ENCODE peak calls at places on chromosomes 1 and 21, in four cellular contexts. U, C, Y and P are unnamed samples.

GRCh38 chr1:228695015-228695955 is 40.0 kb upstream of the RHOU start:
- DNase-seq in U (no peak), C (no peak), Y (no peak), P (no peak)

GRCh38 chr21:34612557-34612956 is 2.4 kb downstream of the RCAN1 start:
- DNase-seq in U (no peak), C (no peak), Y (no peak), P (no peak)

GRCh38 chr1:248421384-248421783 is 18.5 kb downstream of the OR2T1 start:
- DNase-seq in U (no peak), C (no peak), Y (no peak), P (no peak)

GRCh38 chr21:36799869-36800268 is 101.0 kb downstream of the SIM2 start:
- DNase-seq in U (peak; percentile 72), C (no peak), Y (no peak), P (peak; percentile 81)

GRCh38 chr1:17621691-17622090 is 82.2 kb downstream of the ARHGEF10L start:
- DNase-seq in U (no peak), C (no peak), Y (no peak), P (no peak)

GRCh38 chr1:161725888-161726630 is 4.7 kb downstream of the FCRLB start:
- DNase-seq in U (peak; percentile 38), C (peak; percentile 36), Y (no peak), P (peak; percentile 49)

GRCh38 chr1:89826594-89826993 is 5.8 kb downstream of the LRRC8D start:
- DNase-seq in U (no peak), C (no peak), Y (no peak), P (no peak)

GRCh38 chr1:17485280-17485679 is 45.8 kb upstream of the RCC2 start:
- DNase-seq in U (peak; percentile 10), C (peak; percentile 37), Y (no peak), P (no peak)

GRCh38 chr1:156146006-156146748 is 7.2 kb upstream of the SEMA4A start:
- DNase-seq in U (peak; percentile 94), C (peak; percentile 66), Y (peak; percentile 66), P (peak; percentile 92)

GRCh38 chr1:225888898-225889690 is at the start of gene LEFTY1:
- DNase-seq in U (no peak), C (no peak), Y (no peak), P (no peak)

GRCh38 chr1:183817576-183818288 is 12.8 kb downstream of the RGL1 start:
- DNase-seq in U (no peak), C (no peak), Y (no peak), P (peak; percentile 63)

GRCh38 chr1:180185971-180186645 is 31.4 kb downstream of the QSOX1 start:
- DNase-seq in U (no peak), C (no peak), Y (no peak), P (no peak)

GRCh38 chr1:244324176-244324883 is 127.4 kb downstream of the ADSS2 start:
- DNase-seq in U (no peak), C (no peak), Y (no peak), P (peak; percentile 20)

GRCh38 chr1:94042388-94042787 is 78.6 kb downstream of the ABCA4 start:
- DNase-seq in U (no peak), C (no peak), Y (no peak), P (no peak)

GRCh38 chr1:64663654-64664053 is 81.2 kb upstream of the RAVER2 start:
- DNase-seq in U (peak; percentile 7), C (peak; percentile 25), Y (no peak), P (no peak)

GRCh38 chr1:121516279-121516967 is 331.6 kb downstream of the SRGAP2C start:
- DNase-seq in U (no peak), C (no peak), Y (no peak), P (no peak)

GRCh38 chr1:925532-926421 is 2.1 kb downstream of the SAMD11 start:
- DNase-seq in U (peak; percentile 28), C (peak; percentile 80), Y (no peak), P (no peak)

GRCh38 chr1:48216941-48217340 is 5.6 kb upstream of the SLC5A9 start:
- DNase-seq in U (no peak), C (peak; percentile 51), Y (no peak), P (no peak)

GRCh38 chr1:153566414-153567371 is 1.0 kb upstream of the S100A2 start:
- DNase-seq in U (peak; percentile 99), C (peak; percentile 97), Y (peak; percentile 37), P (peak; percentile 96)

GRCh38 chr1:184379111-184379752 is 7.6 kb upstream of the C1orf21 start:
- DNase-seq in U (no peak), C (no peak), Y (no peak), P (no peak)

GRCh38 chr1:23118957-23119792 is 49.5 kb downstream of the LUZP1 start:
- DNase-seq in U (peak; percentile 37), C (no peak), Y (no peak), P (peak; percentile 41)

GRCh38 chr1:165703648-165704047 is 5.3 kb upstream of the ALDH9A1 start:
- DNase-seq in U (no peak), C (no peak), Y (no peak), P (no peak)

GRCh38 chr1:15507278-15507677 is 16.7 kb downstream of the CASP9 start:
- DNase-seq in U (no peak), C (no peak), Y (no peak), P (no peak)

GRCh38 chr1:15510611-15511405 is 13.2 kb downstream of the CASP9 start:
- DNase-seq in U (peak; percentile 16), C (no peak), Y (no peak), P (no peak)

GRCh38 chr1:15509586-15509985 is 14.4 kb downstream of the CASP9 start:
- DNase-seq in U (no peak), C (no peak), Y (no peak), P (no peak)

GRCh38 chr1:15506831-15507230 is 17.2 kb downstream of the CASP9 start:
- DNase-seq in U (no peak), C (no peak), Y (no peak), P (no peak)

DNA sequence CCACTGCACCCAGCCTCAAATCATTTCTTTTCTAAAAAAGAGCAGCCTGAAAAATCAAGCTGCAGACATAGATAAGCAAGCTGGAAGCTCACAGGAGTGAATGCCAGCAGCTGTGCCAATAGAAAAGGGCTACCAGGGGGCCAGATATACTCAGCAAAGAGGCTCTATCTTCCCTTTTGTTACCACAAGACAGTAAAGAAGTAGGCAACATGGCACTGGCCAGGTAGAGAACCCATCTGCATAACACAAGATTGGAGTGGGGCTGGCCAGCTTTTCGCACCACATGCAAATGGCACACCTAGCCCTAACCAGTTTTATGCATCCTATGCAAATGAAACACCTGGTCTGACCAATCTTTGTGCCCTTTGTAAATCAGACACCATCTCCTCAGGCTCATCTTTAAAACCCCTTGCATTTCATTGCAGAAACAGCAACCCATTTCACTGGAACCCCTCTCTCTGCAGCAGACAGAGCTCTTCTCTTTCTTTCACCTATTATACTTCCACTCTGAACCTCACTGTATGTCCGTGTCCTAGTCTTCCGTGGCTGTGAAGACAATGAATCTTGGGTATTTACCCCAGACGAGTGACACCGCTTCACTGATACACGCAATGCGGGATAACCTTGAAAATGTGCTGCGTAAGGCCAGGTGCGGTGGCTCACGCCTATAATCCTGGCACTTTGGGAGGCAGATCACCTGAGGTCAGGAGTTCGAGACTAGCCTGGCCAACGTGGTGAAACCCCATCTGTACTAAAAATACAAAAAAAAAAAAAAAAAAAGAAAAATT is 15.1 kb downstream of the CASP9 start:
- DNase-seq in U (no peak), C (no peak), Y (no peak), P (no peak)
- H3K4me3 ChIP-seq in U (no peak overlapping the region), C (no peak overlapping the region), Y (no peak overlapping the region), P (no peak overlapping the region)

GRCh38 chr1:215081566-215082531 is 688 bp upstream of the KCNK2 start:
- DNase-seq in U (peak; percentile 23), C (no peak), Y (no peak), P (no peak)
- H3K27me3 ChIP-seq in U (peaks cover 4% of the 10 kb centered on the region), C (peaks cover 13% of the 10 kb centered on the region), Y (peaks cover 7% of the 10 kb centered on the region), P (peaks cover 33% of the 10 kb centered on the region)

GRCh38 chr1:109927908-109928307 is 17.3 kb downstream of the CSF1 start:
- DNase-seq in U (peak; percentile 76), C (no peak), Y (no peak), P (peak; percentile 62)
- TF ChIP-seq FOS in U (no peak), C (no peak), Y (no peak), P (no peak)

GRCh38 chr1:224182866-224183590 is at the start of gene DEGS1:
- DNase-seq in U (peak; percentile 73), C (peak; percentile 100), Y (no peak), P (peak; percentile 86)

GRCh38 chr1:224178894-224179293 is 4.1 kb upstream of the DEGS1 start:
- DNase-seq in U (no peak), C (no peak), Y (no peak), P (no peak)

GRCh38 chr1:224182057-224182865 is 779 bp upstream of the DEGS1 start:
- DNase-seq in U (no peak), C (no peak), Y (peak; percentile 91), P (no peak)

GRCh38 chr1:224181453-224181810 is 1.6 kb upstream of the DEGS1 start:
- DNase-seq in U (no peak), C (no peak), Y (no peak), P (no peak)

DNA sequence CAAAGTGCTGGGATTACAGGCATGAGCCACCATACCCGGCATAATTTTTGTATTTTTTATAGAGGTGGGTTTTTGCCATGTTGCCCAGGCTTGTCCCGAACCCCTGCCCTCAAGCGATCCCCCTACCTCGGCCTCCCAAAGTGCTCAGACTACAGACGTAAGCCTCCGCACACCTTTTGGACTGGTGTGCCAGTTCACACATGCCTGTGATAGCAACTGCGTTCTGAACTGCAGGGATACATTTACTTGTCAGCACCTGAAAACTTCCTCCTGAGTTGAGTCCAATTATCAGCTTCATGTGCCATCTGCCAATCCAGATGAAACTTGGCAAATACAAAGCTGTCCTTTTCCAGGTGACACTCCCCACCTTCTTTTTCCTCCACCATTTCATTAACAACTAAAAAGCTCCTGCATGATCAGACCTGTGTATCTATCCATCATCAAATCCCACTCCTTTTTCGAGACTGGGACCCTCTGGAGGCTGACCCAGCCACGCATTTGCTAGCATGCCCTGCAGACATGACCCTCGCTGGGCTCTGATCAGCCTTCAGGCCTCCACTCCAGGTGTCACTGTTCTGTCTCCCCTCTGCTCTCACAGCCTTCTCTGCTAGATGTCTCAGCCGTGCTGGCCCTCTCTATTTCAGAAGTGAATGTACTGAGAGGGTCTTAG is 2.1 kb upstream of the DEGS1 start:
- DNase-seq in U (no peak), C (no peak), Y (no peak), P (no peak)
- H3K4me3 ChIP-seq in U (no peak overlapping the region), C (no peak overlapping the region), Y (no peak overlapping the region), P (no peak overlapping the region)

GRCh38 chr1:30618335-30618747 is 105.0 kb downstream of the MATN1 start:
- DNase-seq in U (no peak), C (no peak), Y (no peak), P (no peak)

GRCh38 chr1:30615076-30615795 is 108.1 kb downstream of the MATN1 start:
- DNase-seq in U (no peak), C (no peak), Y (no peak), P (no peak)

GRCh38 chr1:30615816-30616590 is 107.4 kb downstream of the MATN1 start:
- DNase-seq in U (no peak), C (no peak), Y (no peak), P (no peak)

GRCh38 chr1:30617161-30617560 is 106.2 kb downstream of the MATN1 start:
- DNase-seq in U (no peak), C (no peak), Y (no peak), P (no peak)

GRCh38 chr1:30616759-30617158 is 106.6 kb downstream of the MATN1 start:
- DNase-seq in U (no peak), C (no peak), Y (no peak), P (no peak)
- H3K27me3 ChIP-seq in U (no peaks in the 10 kb centered on the region), C (peaks cover 21% of the 10 kb centered on the region), Y (peaks cover 3% of the 10 kb centered on the region), P (no peaks in the 10 kb centered on the region)

GRCh38 chr1:105558023-105558422 is 1498.5 kb upstream of the PRMT6 start:
- DNase-seq in U (no peak), C (no peak), Y (no peak), P (no peak)
- TF ChIP-seq FOS in U (no peak), C (no peak), Y (no peak), P (no peak)